ENCODE peak calls at places on chromosome 11, in eight cellular contexts. M is HepG2, G is transverse colon, Y is K562, H is esophagus muscularis mucosa, K is spleen, E is prostate gland, S is sigmoid colon. V is an unnamed sample.

GRCh38 chr11:106956887-106957505 is 61.3 kb downstream of the GUCY1A2 start:
- DNase-seq in K (no peak), H (no peak), E (no peak), Y (no peak), G (no peak), M (no peak), S (no peak), V (no peak)

GRCh38 chr11:133081730-133082452 is 450.4 kb downstream of the OPCML start:
- DNase-seq in M (no peak), G (no peak), Y (no peak), K (no peak), H (peak; percentile 74), E (no peak), S (no peak), V (no peak)

GRCh38 chr11:64762277-64762915 is 2.6 kb upstream of the PYGM start:
- DNase-seq in K (peak; percentile 61), S (peak; percentile 65), G (no peak), M (no peak), E (no peak), H (no peak), Y (no peak), V (no peak)

GRCh38 chr11:117010808-117011540 is 87.3 kb downstream of the SIK3 start:
- DNase-seq in H (no peak), G (no peak), K (no peak), Y (no peak), S (no peak), E (no peak), M (no peak), V (peak; percentile 78)

GRCh38 chr11:67252831-67253239 is 13.4 kb upstream of the GRK2 start:
- DNase-seq in M (no peak), G (no peak), S (peak; percentile 67), K (no peak), Y (no peak), E (no peak), H (no peak), V (no peak)

GRCh38 chr11:124384399-124384798 is at the start of gene OR8B2:
- DNase-seq in G (no peak), K (no peak), S (no peak), H (no peak), E (no peak), Y (no peak), M (no peak), V (no peak)

GRCh38 chr11:24406389-24406788 is 90.5 kb upstream of the LUZP2 start:
- DNase-seq in K (no peak), Y (no peak), H (no peak), M (no peak), E (no peak), G (no peak), S (no peak), V (no peak)

GRCh38 chr11:13105237-13105844 is 96.2 kb downstream of the RASSF10 start:
- DNase-seq in S (no peak), M (no peak), K (no peak), H (no peak), Y (peak; percentile 67), E (no peak), G (peak; percentile 22), V (no peak)

GRCh38 chr11:19739872-19740271 is 27.2 kb downstream of the NAV2 start:
- DNase-seq in H (no peak), S (peak; percentile 83), G (peak; percentile 22), E (no peak), K (no peak), Y (no peak), M (peak; percentile 13), V (no peak)

GRCh38 chr11:109133159-109133558 is 288.8 kb upstream of the C11orf87 start:
- DNase-seq in M (no peak), S (no peak), K (no peak), G (no peak), Y (no peak), E (no peak), H (no peak), V (no peak)

GRCh38 chr11:66190776-66191175 is 77.7 kb upstream of the RAB1B start:
- DNase-seq in H (no peak), K (no peak), S (no peak), Y (no peak), G (peak; percentile 9), E (no peak), M (no peak), V (no peak)

GRCh38 chr11:62665075-62665629 is at the start of the genes C11orf98 and CSKMT:
- DNase-seq in G (peak; percentile 97), S (peak; percentile 98), Y (peak; percentile 91), K (peak; percentile 98), E (peak; percentile 96), M (peak; percentile 85), H (peak; percentile 99), V (peak; percentile 59)

GRCh38 chr11:30552839-30553238 is 33.3 kb downstream of the MPPED2 start:
- DNase-seq in E (no peak), K (no peak), Y (no peak), S (no peak), H (no peak), M (no peak), G (no peak), V (no peak)

GRCh38 chr11:35364101-35364780 is 55.1 kb downstream of the SLC1A2 start:
- DNase-seq in E (peak; percentile 83), Y (no peak), H (peak; percentile 94), K (no peak), M (no peak), G (peak; percentile 35), S (peak; percentile 94), V (no peak)

GRCh38 chr11:66568124-66568916 is at the start of gene CTSF:
- DNase-seq in H (no peak), M (no peak), S (peak; percentile 95), G (peak; percentile 85), Y (peak; percentile 100), E (peak; percentile 87), K (peak; percentile 95), V (peak; percentile 28)

GRCh38 chr11:35539781-35540281 is 14.4 kb upstream of the PAMR1 start:
- DNase-seq in S (peak; percentile 90), G (peak; percentile 30), Y (no peak), E (no peak), M (no peak), K (no peak), H (no peak), V (no peak)

GRCh38 chr11:67366546-67366945 is 6.9 kb downstream of the CLCF1 start:
- DNase-seq in Y (no peak), E (no peak), H (no peak), G (no peak), S (peak; percentile 89), M (no peak), K (no peak), V (no peak)

GRCh38 chr11:63939351-63939920 is 634 bp downstream of the NAA40 start:
- DNase-seq in S (no peak), G (peak; percentile 26), H (no peak), Y (no peak), E (no peak), M (no peak), K (no peak), V (no peak)

GRCh38 chr11:86487670-86488069 is 113.0 kb downstream of the CCDC81 start:
- DNase-seq in M (no peak), E (no peak), H (no peak), K (no peak), S (no peak), Y (no peak), G (no peak), V (no peak)

GRCh38 chr11:114277637-114278341 is 18.4 kb upstream of the NNMT start:
- DNase-seq in K (no peak), H (peak; percentile 87), S (no peak), Y (no peak), M (no peak), E (no peak), G (no peak), V (no peak)
- TF ChIP-seq CTCF in K (no peak), H (no peak), S (no peak), Y (no peak), M (peak; percentile 3), E (no peak), G (no peak), V (peak; percentile 22)

GRCh38 chr11:121023848-121024751 is at the start of gene TBCEL:
- DNase-seq in S (peak; percentile 91), H (peak; percentile 94), M (peak; percentile 83), K (peak; percentile 96), Y (peak; percentile 81), E (peak; percentile 64), G (peak; percentile 83), V (peak; percentile 30)
- TF ChIP-seq POLR2AphosphoS5 in S (peak; percentile 75), H (peak; percentile 66), M (peak; percentile 47), K (peak; percentile 87), Y (no peak), E (peak; percentile 85), G (peak; percentile 44), V (peak; percentile 68)

DNA sequence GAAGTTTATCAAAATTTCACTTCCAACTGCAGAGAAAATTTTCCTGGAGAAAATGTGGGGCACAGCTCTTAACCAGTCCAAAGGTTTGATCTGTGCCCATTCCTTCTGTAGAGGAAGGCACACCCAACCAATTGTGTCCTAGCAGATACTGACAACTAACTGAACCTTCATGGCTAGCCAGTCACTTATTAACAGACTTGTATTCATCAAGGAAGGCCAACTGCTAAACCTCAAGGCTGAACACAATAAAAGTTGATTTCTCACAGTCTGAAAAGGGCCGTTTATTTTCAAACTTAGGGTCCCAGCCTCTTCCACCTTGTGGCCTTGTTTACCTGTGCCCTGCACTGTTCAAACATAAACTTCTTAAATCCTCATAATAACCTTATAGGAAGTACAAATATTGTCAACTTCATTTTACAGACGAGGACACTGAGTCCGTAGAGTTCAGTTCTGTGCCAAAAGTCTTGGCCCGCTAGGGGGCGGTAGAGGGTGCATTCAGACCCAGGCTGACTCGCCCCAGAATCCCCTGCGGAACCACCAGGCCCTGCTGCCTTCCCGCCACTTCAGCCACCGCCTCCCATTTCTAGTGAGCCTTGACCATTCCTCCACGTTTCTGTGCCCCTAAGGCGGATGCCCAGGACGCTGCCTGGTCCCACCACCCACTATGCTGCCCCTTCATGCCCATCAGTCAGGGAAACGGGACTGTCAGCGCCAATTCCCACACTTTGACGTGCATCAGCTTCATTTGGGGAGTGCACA is 19.3 kb downstream of the SYT13 start:
- DNase-seq in S (no peak), G (peak; percentile 85), Y (peak; percentile 79), H (no peak), E (no peak), K (no peak), M (peak; percentile 5), V (no peak)
- TF ChIP-seq CTCF in S (no peak), G (peak; percentile 73), Y (peak; percentile 64), H (no peak), E (no peak), K (no peak), M (peak; percentile 46), V (peak; percentile 66)

GRCh38 chr11:641806-642370 is 4.8 kb downstream of the DRD4 start:
- DNase-seq in S (no peak), H (no peak), G (no peak), E (no peak), K (no peak), M (no peak), Y (no peak), V (no peak)

GRCh38 chr11:638616-639323 is 1.7 kb downstream of the DRD4 start:
- DNase-seq in M (no peak), S (no peak), Y (no peak), G (no peak), K (no peak), H (no peak), E (no peak), V (no peak)

GRCh38 chr11:637593-638507 is 781 bp downstream of the DRD4 start:
- DNase-seq in H (no peak), K (no peak), E (no peak), M (no peak), S (no peak), G (no peak), Y (no peak), V (no peak)

GRCh38 chr11:639324-639977 is 2.4 kb downstream of the DRD4 start:
- DNase-seq in H (no peak), S (no peak), M (no peak), Y (no peak), E (no peak), K (no peak), G (no peak), V (no peak)

GRCh38 chr11:640021-640706 is 3.1 kb downstream of the DRD4 start:
- DNase-seq in G (no peak), K (no peak), Y (no peak), E (no peak), M (no peak), S (no peak), H (no peak), V (no peak)
- TF ChIP-seq POLR2AphosphoS5 in G (no peak), K (peak; percentile 69), Y (no peak), E (no peak), M (no peak), S (no peak), H (no peak), V (no peak)

V was measured in Panc1.